ENCODE peak calls at places on chromosomes 5 and 9, in four cellular contexts. U is lower leg skin, Z is heart left ventricle, B is breast epithelium. X is an unnamed sample.

GRCh38 chr5:36459191-36460135 is 146.9 kb upstream of the SLC1A3 start:
- DNase-seq in U (no peak), Z (no peak), B (no peak), X (no peak)

GRCh38 chr5:116063950-116064349 is 20.9 kb upstream of the COMMD10 start:
- DNase-seq in U (no peak), Z (no peak), B (no peak), X (peak; percentile 19)

GRCh38 chr5:33362915-33363314 is 77.8 kb upstream of the TARS1 start:
- DNase-seq in U (no peak), Z (peak; percentile 26), B (no peak), X (no peak)

GRCh38 chr5:18534119-18534518 is 899.9 kb downstream of the TAF11L14 start:
- DNase-seq in U (no peak), Z (no peak), B (no peak), X (no peak)

GRCh38 chr9:121204121-121204520 is 2.5 kb upstream of the RAB14 start:
- DNase-seq in U (no peak), Z (no peak), B (no peak), X (no peak)

GRCh38 chr9:12719431-12719830 is 26.2 kb downstream of the TYRP1 start:
- DNase-seq in U (no peak), Z (no peak), B (no peak), X (no peak)

GRCh38 chr9:77038281-77039036 is 19.0 kb downstream of the FOXB2 start:
- DNase-seq in U (no peak), Z (no peak), B (no peak), X (no peak)

GRCh38 chr5:14086261-14086660 is 56.9 kb upstream of the TRIO start:
- DNase-seq in U (no peak), Z (no peak), B (no peak), X (no peak)

GRCh38 chr5:129906177-129906887 is 2.1 kb downstream of the CHSY3 start:
- DNase-seq in U (no peak), Z (no peak), B (no peak), X (no peak)

GRCh38 chr5:72622152-72622760 is 115.0 kb upstream of the ZNF366 start:
- DNase-seq in U (no peak), Z (no peak), B (no peak), X (no peak)

GRCh38 chr5:177390363-177391300 is 6.4 kb downstream of the SLC34A1 start:
- DNase-seq in U (peak; percentile 82), Z (peak; percentile 79), B (peak; percentile 84), X (peak; percentile 94)

GRCh38 chr9:135047026-135047350 is 40.5 kb upstream of the OLFM1 start:
- DNase-seq in U (no peak), Z (no peak), B (peak; percentile 30), X (no peak)

GRCh38 chr9:93198839-93199625 is 15.1 kb downstream of the WNK2 start:
- DNase-seq in U (no peak), Z (peak; percentile 20), B (no peak), X (no peak)

GRCh38 chr9:109716631-109717030 is 63.4 kb upstream of the PALM2AKAP2 start:
- DNase-seq in U (no peak), Z (no peak), B (no peak), X (no peak)

GRCh38 chr9:88322906-88323566 is 65.2 kb upstream of the SPIN1 start:
- DNase-seq in U (peak; percentile 23), Z (no peak), B (no peak), X (no peak)

GRCh38 chr9:18393340-18394130 is 80.4 kb upstream of the ADAMTSL1 start:
- DNase-seq in U (peak; percentile 34), Z (peak; percentile 23), B (peak; percentile 72), X (peak; percentile 42)

GRCh38 chr5:33166971-33167370 is 273.8 kb upstream of the TARS1 start:
- DNase-seq in U (no peak), Z (no peak), B (no peak), X (no peak)

GRCh38 chr5:13866792-13867191 is 77.7 kb downstream of the DNAH5 start:
- DNase-seq in U (no peak), Z (peak; percentile 33), B (no peak), X (peak; percentile 17)

GRCh38 chr9:78236511-78236950 is 656 bp downstream of the CEP78 start:
- DNase-seq in U (no peak), Z (no peak), B (no peak), X (no peak)

GRCh38 chr9:95188459-95188858 is 129.1 kb downstream of the FANCC start:
- DNase-seq in U (no peak), Z (no peak), B (no peak), X (no peak)

GRCh38 chr5:129400395-129400983 is 59.6 kb upstream of the ADAMTS19 start:
- DNase-seq in U (no peak), Z (no peak), B (no peak), X (no peak)

GRCh38 chr9:38382141-38382540 is 10.4 kb upstream of the ALDH1B1 start:
- DNase-seq in U (no peak), Z (no peak), B (no peak), X (no peak)

DNA sequence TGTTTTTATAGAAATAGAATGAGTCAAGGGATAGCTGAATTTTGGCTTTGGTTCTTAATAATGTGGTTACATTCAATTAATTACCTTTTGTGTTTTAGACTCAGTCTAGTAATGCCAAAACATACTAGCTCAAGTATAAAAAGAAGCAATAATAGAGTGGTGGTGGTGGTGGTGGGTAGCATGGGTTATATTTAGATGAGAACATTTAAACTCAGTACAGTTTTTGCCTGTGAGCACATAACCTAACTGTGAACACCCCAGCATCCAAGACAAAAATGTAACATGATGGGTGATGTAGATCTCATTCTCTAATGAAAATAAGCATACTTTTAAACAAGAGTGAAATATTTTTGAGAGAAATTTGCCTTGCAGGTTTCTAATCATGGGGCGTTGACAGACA is 14.2 kb downstream of the CPEB4 start:
- DNase-seq in U (no peak), Z (no peak), B (no peak), X (no peak)
- TF ChIP-seq POLR2A in U (no peak), Z (no peak), B (no peak), X (no peak)

GRCh38 chr5:95816803-95817202 is 5.7 kb downstream of the GLRX start:
- DNase-seq in U (no peak), Z (no peak), B (no peak), X (no peak)
- TF ChIP-seq POLR2A in U (no peak), Z (no peak), B (no peak), X (no peak)

GRCh38 chr9:26975728-26976707 is 19.8 kb downstream of the IFT74 start:
- DNase-seq in U (no peak), Z (no peak), B (no peak), X (no peak)
- TF ChIP-seq POLR2A in U (no peak), Z (no peak), B (no peak), X (no peak)

GRCh38 chr9:122816163-122816867 is 12.1 kb downstream of the PDCL start:
- DNase-seq in U (peak; percentile 30), Z (peak; percentile 47), B (no peak), X (no peak)
- TF ChIP-seq POLR2A in U (no peak), Z (no peak), B (no peak), X (no peak)

DNA sequence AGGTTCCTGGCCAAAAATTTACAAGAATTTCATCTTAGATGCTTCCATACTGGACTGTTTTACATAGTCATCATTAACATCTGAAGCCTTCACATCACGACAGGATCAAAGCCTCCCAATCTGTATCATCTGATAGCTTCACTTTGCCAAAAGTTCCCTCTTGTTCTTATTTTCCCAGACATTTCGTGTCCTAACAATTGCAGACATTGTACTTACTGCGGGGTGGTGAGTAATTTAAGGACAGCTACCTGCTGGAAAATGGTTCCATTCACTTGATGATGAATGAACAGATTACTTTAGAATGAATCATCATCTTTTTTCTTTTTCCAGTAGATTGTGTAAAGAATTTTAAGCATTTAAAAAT is 377.1 kb downstream of the KIAA0825 start:
- DNase-seq in U (no peak), Z (no peak), B (no peak), X (no peak)
- TF ChIP-seq POLR2A in U (no peak), Z (no peak), B (no peak), X (no peak)

DNA sequence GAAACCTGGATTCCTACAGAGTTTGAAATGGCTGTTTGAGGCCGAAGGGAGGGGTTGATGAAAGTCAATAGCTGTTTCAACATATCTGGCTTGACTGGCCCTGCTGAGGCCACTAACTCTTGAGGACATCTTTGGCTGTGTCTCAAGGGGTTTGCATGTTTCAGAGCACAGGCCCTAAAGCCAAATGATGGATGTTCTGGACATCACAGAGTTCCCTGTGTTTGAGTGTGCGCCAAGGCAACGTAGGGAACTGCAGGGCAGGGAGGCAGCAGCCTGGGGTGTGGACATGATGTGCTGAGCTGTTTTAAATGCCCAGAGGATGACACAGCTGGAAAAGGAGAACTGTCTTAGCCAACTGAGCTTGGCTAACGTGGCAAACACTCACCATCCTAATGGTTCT is 89.6 kb downstream of the RAPGEF1 start:
- DNase-seq in U (peak; percentile 88), Z (peak; percentile 64), B (no peak), X (no peak)
- TF ChIP-seq POLR2A in U (no peak), Z (no peak), B (no peak), X (no peak)

GRCh38 chr5:179699640-179700298 is 1.0 kb downstream of the CANX start:
- DNase-seq in U (no peak), Z (no peak), B (no peak), X (no peak)
- TF ChIP-seq POLR2A in U (no peak), Z (no peak), B (no peak), X (no peak)